ENCODE peak calls at places on chromosomes 5 and 9, in four cellular contexts. L, D, V and Z are unnamed samples.

GRCh38 chr5:145960166-145960565 is 23.8 kb downstream of the SH3RF2 start:
- DNase-seq in L (no peak), D (no peak), V (no peak), Z (no peak)

GRCh38 chr9:116937361-116937760 is 250.3 kb downstream of the TRIM32 start:
- DNase-seq in L (no peak), D (no peak), V (no peak), Z (no peak)

GRCh38 chr5:154303133-154303532 is 112.6 kb downstream of the GALNT10 start:
- DNase-seq in L (no peak), D (no peak), V (no peak), Z (no peak)

GRCh38 chr9:5790923-5791322 is 42.0 kb downstream of the ERMP1 start:
- DNase-seq in L (no peak), D (no peak), V (no peak), Z (no peak)

GRCh38 chr9:91320299-91320698 is 41.4 kb downstream of the AUH start:
- DNase-seq in L (no peak), D (no peak), V (no peak), Z (no peak)

GRCh38 chr5:67765697-67766096 is 449.9 kb upstream of the PIK3R1 start:
- DNase-seq in L (no peak), D (no peak), V (no peak), Z (no peak)

GRCh38 chr9:26471271-26471670 is 421.3 kb downstream of the CAAP1 start:
- DNase-seq in L (no peak), D (no peak), V (no peak), Z (no peak)

GRCh38 chr9:94870793-94871558 is 144.5 kb downstream of the AOPEP start:
- DNase-seq in L (no peak), D (peak), V (no peak), Z (peak)

GRCh38 chr9:70531286-70531685 is 116.8 kb upstream of the KLF9 start:
- DNase-seq in L (no peak), D (no peak), V (no peak), Z (no peak)

DNA sequence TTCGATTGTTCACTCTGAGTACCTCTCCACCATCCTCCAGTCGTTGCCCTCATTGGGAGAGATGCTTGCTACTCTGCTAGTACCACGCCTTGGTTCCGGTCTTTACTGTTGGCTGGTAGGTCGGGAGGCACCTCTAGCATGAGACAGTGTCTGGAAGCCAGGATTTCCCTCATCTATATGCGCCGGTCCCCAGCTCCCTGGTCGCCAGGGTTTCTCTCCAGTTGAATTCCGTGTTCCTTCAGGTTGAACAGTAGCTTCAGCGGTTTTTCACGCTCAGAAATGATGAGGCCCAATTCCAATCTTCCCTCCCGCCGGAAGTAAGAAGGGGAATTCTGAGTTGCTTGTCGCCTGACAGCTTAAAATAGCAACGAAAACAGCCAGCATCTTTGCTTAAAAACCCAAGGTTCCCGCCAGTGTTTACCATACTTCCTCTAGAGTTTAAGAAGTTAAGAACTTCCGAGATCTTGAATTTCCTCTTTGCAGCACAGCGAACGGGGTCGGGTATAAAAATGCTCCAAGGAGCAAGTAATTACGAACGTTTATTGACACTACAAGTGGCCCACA is 1.3 kb upstream of the ST8SIA4 start:
- DNase-seq in L (peak), D (no peak), V (no peak), Z (no peak)
- TF ChIP-seq POLR2A in L (no peak), D (no peak), V (no peak), Z (no peak)

DNA sequence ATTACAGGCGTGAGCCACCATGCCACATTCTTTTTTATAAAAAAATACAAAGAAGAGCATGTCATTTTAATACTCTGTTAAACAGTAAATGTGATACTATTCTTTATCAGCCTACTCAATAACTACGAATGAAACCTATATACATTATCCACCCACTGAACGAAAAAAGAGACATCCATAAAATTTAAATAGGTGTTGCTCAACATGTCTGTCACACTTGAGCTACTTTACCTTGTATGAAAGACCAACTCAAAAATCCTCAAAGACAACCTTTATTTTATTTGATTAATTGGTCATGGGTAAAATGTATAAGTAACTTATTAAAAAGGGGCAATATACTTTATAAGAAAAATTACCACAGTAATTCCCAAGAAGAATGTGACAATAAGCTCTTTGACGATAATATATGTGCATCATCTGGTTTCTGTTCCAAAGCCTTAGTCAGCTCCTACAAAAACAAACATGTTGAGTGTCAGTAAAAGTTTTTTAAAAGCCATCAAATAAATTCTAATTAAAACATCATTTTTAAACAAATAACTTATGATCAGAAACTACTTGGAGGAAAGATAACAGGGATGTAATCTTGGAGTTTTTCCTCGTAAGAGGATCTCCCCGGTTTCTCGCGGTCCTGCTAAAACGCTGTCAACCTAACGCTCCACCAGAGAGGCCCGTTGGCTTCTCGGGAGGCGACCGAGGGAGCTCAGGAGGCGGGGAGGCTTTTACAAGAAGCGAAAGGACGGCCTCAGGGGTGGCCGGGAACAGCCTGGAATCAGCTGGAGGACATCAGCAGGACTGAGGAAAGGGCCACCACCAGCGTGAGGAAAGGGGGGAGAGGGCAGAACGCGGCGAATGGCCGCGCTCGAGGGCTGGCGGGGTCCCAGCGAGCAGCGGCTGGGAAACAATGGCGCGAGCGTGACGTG is 13.5 kb upstream of the ANKRD18B start:
- DNase-seq in L (peak), D (peak), V (no peak), Z (peak)
- TF ChIP-seq POLR2A in L (no peak), D (no peak), V (peak), Z (no peak)

DNA sequence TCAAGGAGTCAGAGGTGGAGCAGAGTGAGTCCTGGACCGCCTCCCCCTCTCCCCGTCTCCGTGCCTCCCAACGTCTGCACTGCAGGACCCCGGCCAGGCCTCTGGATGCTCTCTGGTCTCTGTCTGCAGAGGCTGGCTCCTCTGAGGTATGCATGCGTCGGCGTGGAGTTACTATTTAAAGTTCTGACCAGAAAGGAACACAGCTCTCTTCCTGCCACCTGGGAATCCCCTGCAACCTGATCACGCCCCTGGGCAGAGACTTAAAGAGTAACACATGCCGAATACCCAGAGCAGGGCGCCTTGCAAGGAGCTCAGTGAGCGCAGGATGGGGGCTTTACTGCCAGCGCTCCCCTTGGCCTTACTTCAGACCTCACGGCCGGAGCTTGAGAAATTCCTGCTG is 16.0 kb downstream of the ANXA6 start:
- DNase-seq in L (no peak), D (peak), V (no peak), Z (no peak)
- TF ChIP-seq POLR2A in L (no peak), D (no peak), V (no peak), Z (no peak)

DNA sequence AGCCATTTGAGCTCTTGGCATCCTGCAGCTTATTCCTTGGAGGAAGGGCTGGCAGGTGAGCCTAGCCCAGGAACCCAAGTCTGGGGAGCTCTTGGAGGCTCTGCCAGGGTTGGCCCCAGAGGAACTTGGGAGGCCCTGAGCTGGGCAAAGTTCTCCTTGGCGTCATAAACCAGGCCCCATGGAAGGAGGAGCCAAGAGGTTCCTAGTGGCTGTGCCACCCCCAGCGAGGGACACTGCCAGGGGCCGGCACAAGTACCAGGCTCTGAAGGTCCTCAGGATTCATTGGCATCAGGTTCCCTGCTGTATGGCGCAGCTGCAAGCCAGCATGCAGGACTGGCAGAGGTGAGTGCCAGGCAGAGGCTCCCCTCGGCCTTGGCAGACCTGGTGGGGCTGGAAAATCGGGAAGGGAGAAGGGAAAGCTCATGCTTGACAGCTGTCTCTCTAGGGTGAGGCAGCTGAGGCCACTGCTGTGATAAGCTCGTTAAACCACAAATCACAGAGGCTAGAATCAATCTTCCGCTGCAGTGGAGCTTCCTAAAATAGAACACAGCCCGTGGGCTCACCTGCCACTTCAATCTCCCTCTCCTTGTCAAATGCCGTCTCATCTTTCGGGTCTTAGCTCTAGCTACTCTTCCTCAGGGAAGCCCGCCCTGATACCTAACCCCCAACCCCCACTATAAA is 54.5 kb upstream of the SYNPO start:
- DNase-seq in L (no peak), D (peak), V (no peak), Z (no peak)
- TF ChIP-seq POLR2A in L (no peak), D (no peak), V (no peak), Z (no peak)

DNA sequence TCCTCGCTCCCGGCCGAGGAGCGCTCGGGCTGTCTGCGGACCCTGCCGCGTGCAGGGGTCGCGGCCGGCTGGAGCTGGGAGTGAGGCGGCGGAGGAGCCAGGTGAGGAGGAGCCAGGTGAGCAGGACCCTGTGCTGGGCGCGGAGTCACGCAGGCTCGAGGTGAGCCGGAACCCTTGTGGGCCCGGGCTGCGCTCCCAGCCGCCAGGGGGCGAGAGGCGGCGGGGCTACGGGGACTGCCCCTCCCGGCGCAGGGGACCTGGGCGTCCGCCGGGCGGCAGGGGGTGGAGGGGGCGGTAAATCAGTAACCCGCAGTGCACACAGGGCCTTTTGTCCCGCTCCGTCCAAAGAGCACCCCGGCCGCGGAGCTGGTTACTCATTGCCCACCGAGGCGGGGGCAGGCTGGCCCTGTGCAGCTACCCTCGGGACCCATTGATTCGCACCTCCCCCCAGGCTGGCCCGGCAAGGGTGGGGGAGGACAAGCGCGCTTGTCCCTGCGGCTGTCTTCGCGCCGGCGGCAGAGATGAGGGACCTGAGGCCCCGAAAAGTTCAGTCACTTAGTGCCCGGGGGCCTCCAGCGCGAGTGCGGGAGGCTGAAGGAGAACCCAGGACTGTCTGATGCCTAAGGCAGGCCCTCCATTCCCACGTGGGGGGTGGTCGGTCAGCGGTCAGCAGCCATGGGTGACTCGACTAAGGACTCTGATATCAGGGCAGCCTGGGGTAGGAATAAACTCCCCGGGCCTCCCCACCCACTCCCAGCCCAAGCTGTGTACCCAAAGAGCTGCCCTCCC is 397 bp downstream of the FGFR4 start:
- DNase-seq in L (peak), D (no peak), V (no peak), Z (no peak)
- TF ChIP-seq POLR2A in L (no peak), D (no peak), V (peak), Z (no peak)

GRCh38 chr9:136835162-136835931 is 6.9 kb upstream of the AJM1 start:
- DNase-seq in L (no peak), D (peak), V (no peak), Z (no peak)
- TF ChIP-seq POLR2A in L (no peak), D (no peak), V (no peak), Z (no peak)

GRCh38 chr9:127960410-127961165 is 20.2 kb downstream of the EEIG1 start:
- DNase-seq in L (no peak), D (no peak), V (no peak), Z (no peak)

GRCh38 chr9:127962278-127962677 is 18.5 kb downstream of the EEIG1 start:
- DNase-seq in L (no peak), D (no peak), V (no peak), Z (no peak)

GRCh38 chr9:127963041-127963358 is 17.8 kb downstream of the EEIG1 start:
- DNase-seq in L (no peak), D (no peak), V (no peak), Z (no peak)

GRCh38 chr9:127961166-127961490 is 19.7 kb downstream of the EEIG1 start:
- DNase-seq in L (no peak), D (no peak), V (no peak), Z (no peak)

GRCh38 chr9:127961613-127962150 is 19.1 kb downstream of the EEIG1 start:
- DNase-seq in L (no peak), D (peak), V (no peak), Z (no peak)
- TF ChIP-seq POLR2A in L (no peak), D (no peak), V (no peak), Z (no peak)